ENCODE peak calls at places on chromosomes 6 and 20, in five cellular contexts. One of them, this sample, is unnamed.

GRCh38 chr6:85580878-85581267 is 12.8 kb downstream of the SNX14 start:
- DNase-seq in cardiac muscle cell: no peak
- DNase-seq in C1 segment of cervical spinal cord: no peak
- DNase-seq in HTR-8/SVneo: no peak
- DNase-seq in EH: peak; percentile 62
- DNase-seq in this sample: no peak

GRCh38 chr6:85864453-85865401 is 222.0 kb upstream of the SYNCRIP start:
- DNase-seq in C1 segment of cervical spinal cord: no peak
- DNase-seq in cardiac muscle cell: no peak
- DNase-seq in HTR-8/SVneo: no peak
- DNase-seq in EH: peak; percentile 31
- DNase-seq in this sample: no peak

GRCh38 chr20:43953919-43954617 is 39.4 kb downstream of the TOX2 start:
- DNase-seq in HTR-8/SVneo: peak; percentile 59
- DNase-seq in C1 segment of cervical spinal cord: no peak
- DNase-seq in cardiac muscle cell: no peak
- DNase-seq in EH: peak; percentile 72
- DNase-seq in this sample: no peak

GRCh38 chr6:14272111-14273085 is 154.8 kb downstream of the CD83 start:
- DNase-seq in cardiac muscle cell: no peak
- DNase-seq in HTR-8/SVneo: no peak
- DNase-seq in EH: peak; percentile 41
- DNase-seq in C1 segment of cervical spinal cord: no peak
- DNase-seq in this sample: no peak

GRCh38 chr6:29747688-29748250 is 24.5 kb downstream of the HLA-F start:
- DNase-seq in C1 segment of cervical spinal cord: no peak
- DNase-seq in cardiac muscle cell: no peak
- DNase-seq in EH: no peak
- DNase-seq in HTR-8/SVneo: no peak
- DNase-seq in this sample: no peak

GRCh38 chr6:109082178-109082577 is 12.5 kb downstream of the SESN1 start:
- DNase-seq in C1 segment of cervical spinal cord: no peak
- DNase-seq in EH: peak; percentile 40
- DNase-seq in cardiac muscle cell: no peak
- DNase-seq in HTR-8/SVneo: no peak
- DNase-seq in this sample: no peak

GRCh38 chr20:6924681-6925080 is 157.2 kb downstream of the BMP2 start:
- DNase-seq in cardiac muscle cell: no peak
- DNase-seq in HTR-8/SVneo: no peak
- DNase-seq in C1 segment of cervical spinal cord: no peak
- DNase-seq in EH: no peak
- DNase-seq in this sample: no peak

GRCh38 chr6:6962699-6963098 is 145.1 kb upstream of the RREB1 start:
- DNase-seq in HTR-8/SVneo: no peak
- DNase-seq in EH: no peak
- DNase-seq in C1 segment of cervical spinal cord: no peak
- DNase-seq in cardiac muscle cell: peak; percentile 6
- DNase-seq in this sample: no peak

GRCh38 chr20:57264908-57265648 is 1.4 kb downstream of the BMP7 start:
- DNase-seq in EH: no peak
- DNase-seq in C1 segment of cervical spinal cord: peak; percentile 60
- DNase-seq in cardiac muscle cell: peak; percentile 59
- DNase-seq in HTR-8/SVneo: no peak
- DNase-seq in this sample: no peak

GRCh38 chr6:2875840-2876207 is 27.3 kb downstream of the SERPINB9 start:
- DNase-seq in cardiac muscle cell: no peak
- DNase-seq in C1 segment of cervical spinal cord: no peak
- DNase-seq in EH: no peak
- DNase-seq in HTR-8/SVneo: no peak
- DNase-seq in this sample: no peak

GRCh38 chr6:84362180-84362821 is 134.9 kb upstream of the CEP162 start:
- DNase-seq in EH: no peak
- DNase-seq in C1 segment of cervical spinal cord: no peak
- DNase-seq in cardiac muscle cell: no peak
- DNase-seq in HTR-8/SVneo: no peak
- DNase-seq in this sample: no peak

GRCh38 chr6:617485-618100 is 39.3 kb downstream of the HUS1B start:
- DNase-seq in cardiac muscle cell: no peak
- DNase-seq in HTR-8/SVneo: peak; percentile 8
- DNase-seq in C1 segment of cervical spinal cord: no peak
- DNase-seq in EH: no peak
- DNase-seq in this sample: no peak

GRCh38 chr6:26602262-26602661 is 5.5 kb downstream of the ABT1 start:
- DNase-seq in HTR-8/SVneo: no peak
- DNase-seq in C1 segment of cervical spinal cord: no peak
- DNase-seq in cardiac muscle cell: no peak
- DNase-seq in EH: no peak
- DNase-seq in this sample: no peak

This sample was measured in iPS DF 6.9.